ENCODE peak calls at places on chromosome 20, in seven cellular contexts. J is HCT116, N is A549, E is K562, O is endothelial cell of umbilical vein, K is H1, D is GM12878. I is an unnamed sample.
A peak's percentile ranks its signal among the peaks of the same experiment; 100 is the strongest.

GRCh38 chr20:37519508-37520416 is 1.3 kb upstream of the NNAT start:
- DNase-seq in K (peak; percentile 67), O (peak; percentile 41), N (no peak), E (peak; percentile 55), D (no peak), J (no peak), I (peak; percentile 80)

GRCh38 chr20:23459431-23460112 is 6.9 kb upstream of the CST11 start:
- DNase-seq in O (no peak), N (no peak), J (no peak), D (no peak), E (no peak), K (no peak), I (no peak)

GRCh38 chr20:24685736-24686135 is 216.3 kb downstream of the SYNDIG1 start:
- DNase-seq in J (no peak), K (no peak), E (no peak), O (no peak), D (no peak), N (no peak), I (no peak)

GRCh38 chr20:51469578-51470520 is 72.7 kb downstream of the NFATC2 start:
- DNase-seq in J (no peak), O (peak; percentile 80), K (no peak), N (no peak), E (no peak), D (no peak), I (no peak)

GRCh38 chr20:44115181-44115580 is 71.8 kb downstream of the JPH2 start:
- DNase-seq in K (no peak), E (no peak), J (no peak), N (no peak), D (no peak), O (no peak), I (no peak)

GRCh38 chr20:44720994-44721784 is 6.0 kb downstream of the CCN5 start:
- DNase-seq in E (no peak), N (no peak), K (no peak), D (no peak), O (peak; percentile 46), J (peak; percentile 37), I (no peak)

GRCh38 chr20:14890713-14891112 is 553.3 kb upstream of the FLRT3 start:
- DNase-seq in E (no peak), D (no peak), J (no peak), O (no peak), K (no peak), N (no peak), I (no peak)

GRCh38 chr20:47318596-47319516 is 37.6 kb downstream of the ZMYND8 start:
- DNase-seq in J (no peak), D (no peak), E (peak; percentile 56), O (peak; percentile 79), N (peak; percentile 49), K (peak; percentile 77), I (peak; percentile 78)

GRCh38 chr20:56831795-56832194 is 202.7 kb downstream of the TFAP2C start:
- DNase-seq in E (no peak), O (no peak), N (no peak), J (no peak), D (no peak), K (no peak), I (no peak)

GRCh38 chr20:56551571-56551970 is 18.5 kb downstream of the FAM209B start:
- DNase-seq in D (no peak), E (no peak), N (no peak), K (no peak), J (no peak), O (no peak), I (no peak)

GRCh38 chr20:25315418-25316210 is 67.7 kb downstream of the PYGB start:
- DNase-seq in E (no peak), N (no peak), O (no peak), D (no peak), J (no peak), K (no peak), I (no peak)

GRCh38 chr20:45867811-45868176 is 10.4 kb downstream of the ZSWIM3 start:
- DNase-seq in E (no peak), O (peak; percentile 17), N (no peak), D (no peak), J (no peak), K (no peak), I (no peak)

GRCh38 chr20:23606652-23607049 is 934 bp upstream of the CST9 start:
- DNase-seq in E (peak; percentile 68), D (no peak), N (peak; percentile 91), J (peak; percentile 54), O (peak; percentile 67), K (peak; percentile 95), I (peak; percentile 69)

GRCh38 chr20:51800769-51801219 is 1.5 kb downstream of the SALL4 start:
- DNase-seq in D (no peak), J (no peak), N (peak; percentile 28), O (peak; percentile 24), K (no peak), E (no peak), I (no peak)

GRCh38 chr20:12984863-12985262 is 23.9 kb upstream of the SPTLC3 start:
- DNase-seq in O (no peak), E (no peak), N (no peak), D (no peak), K (no peak), J (no peak), I (no peak)

GRCh38 chr20:12978613-12979495 is 29.9 kb upstream of the SPTLC3 start:
- DNase-seq in J (no peak), K (no peak), N (no peak), D (no peak), O (no peak), E (no peak), I (no peak)

GRCh38 chr20:12987261-12987660 is 21.5 kb upstream of the SPTLC3 start:
- DNase-seq in O (no peak), E (no peak), K (no peak), D (no peak), N (no peak), J (no peak), I (no peak)

GRCh38 chr20:12982098-12982497 is 26.7 kb upstream of the SPTLC3 start:
- DNase-seq in D (no peak), E (no peak), N (no peak), J (no peak), K (no peak), O (no peak), I (no peak)

GRCh38 chr20:12984069-12984765 is 24.6 kb upstream of the SPTLC3 start:
- DNase-seq in N (no peak), E (no peak), J (no peak), O (no peak), K (no peak), D (no peak), I (no peak)
- TF ChIP-seq MAX in N (no peak), E (no peak), J (no peak), O (no peak), K (no peak), D (no peak), I (no peak)

GRCh38 chr20:3925113-3925695 is 36.0 kb downstream of the PANK2 start:
- DNase-seq in E (no peak), J (no peak), N (no peak), D (no peak), K (no peak), O (no peak), I (no peak)

GRCh38 chr20:3924304-3925112 is 35.3 kb downstream of the PANK2 start:
- DNase-seq in D (no peak), O (no peak), K (no peak), J (no peak), E (no peak), N (no peak), I (no peak)

GRCh38 chr20:3923818-3924217 is 34.6 kb downstream of the PANK2 start:
- DNase-seq in N (no peak), J (no peak), K (no peak), D (no peak), O (no peak), E (no peak), I (peak; percentile 46)

GRCh38 chr20:3927486-3928291 is 38.5 kb downstream of the PANK2 start:
- DNase-seq in E (no peak), N (no peak), J (no peak), D (no peak), O (no peak), K (peak; percentile 61), I (peak; percentile 85)

GRCh38 chr20:3925899-3926638 is 36.9 kb downstream of the PANK2 start:
- DNase-seq in E (no peak), K (no peak), O (no peak), D (no peak), J (no peak), N (no peak), I (peak; percentile 59)
- TF ChIP-seq POLR2A in E (peak; percentile 56), K (no peak), O (no peak), D (peak; percentile 73), J (no peak), N (no peak), I (no peak)

GRCh38 chr20:50133474-50134217 is 19.9 kb downstream of the PEDS1 start:
- DNase-seq in E (no peak), K (no peak), O (no peak), N (no peak), J (no peak), D (no peak), I (no peak)
- TF ChIP-seq CTCF in E (peak; percentile 10), K (no peak), O (peak; percentile 25), N (no peak), J (peak; percentile 42), D (peak; percentile 23), I (no peak)

GRCh38 chr20:33276303-33277113 is 6.5 kb upstream of the BPIFB1 start:
- DNase-seq in J (no peak), E (no peak), K (no peak), N (no peak), O (no peak), D (no peak), I (no peak)

GRCh38 chr20:33275871-33276270 is 7.1 kb upstream of the BPIFB1 start:
- DNase-seq in O (no peak), N (no peak), J (no peak), E (no peak), D (no peak), K (no peak), I (no peak)

GRCh38 chr20:33278700-33279099 is 4.3 kb upstream of the BPIFB1 start:
- DNase-seq in E (no peak), D (no peak), O (no peak), N (no peak), J (no peak), K (no peak), I (no peak)

GRCh38 chr20:33279261-33279910 is 3.6 kb upstream of the BPIFB1 start:
- DNase-seq in O (no peak), K (no peak), J (no peak), D (no peak), E (no peak), N (no peak), I (no peak)

DNA sequence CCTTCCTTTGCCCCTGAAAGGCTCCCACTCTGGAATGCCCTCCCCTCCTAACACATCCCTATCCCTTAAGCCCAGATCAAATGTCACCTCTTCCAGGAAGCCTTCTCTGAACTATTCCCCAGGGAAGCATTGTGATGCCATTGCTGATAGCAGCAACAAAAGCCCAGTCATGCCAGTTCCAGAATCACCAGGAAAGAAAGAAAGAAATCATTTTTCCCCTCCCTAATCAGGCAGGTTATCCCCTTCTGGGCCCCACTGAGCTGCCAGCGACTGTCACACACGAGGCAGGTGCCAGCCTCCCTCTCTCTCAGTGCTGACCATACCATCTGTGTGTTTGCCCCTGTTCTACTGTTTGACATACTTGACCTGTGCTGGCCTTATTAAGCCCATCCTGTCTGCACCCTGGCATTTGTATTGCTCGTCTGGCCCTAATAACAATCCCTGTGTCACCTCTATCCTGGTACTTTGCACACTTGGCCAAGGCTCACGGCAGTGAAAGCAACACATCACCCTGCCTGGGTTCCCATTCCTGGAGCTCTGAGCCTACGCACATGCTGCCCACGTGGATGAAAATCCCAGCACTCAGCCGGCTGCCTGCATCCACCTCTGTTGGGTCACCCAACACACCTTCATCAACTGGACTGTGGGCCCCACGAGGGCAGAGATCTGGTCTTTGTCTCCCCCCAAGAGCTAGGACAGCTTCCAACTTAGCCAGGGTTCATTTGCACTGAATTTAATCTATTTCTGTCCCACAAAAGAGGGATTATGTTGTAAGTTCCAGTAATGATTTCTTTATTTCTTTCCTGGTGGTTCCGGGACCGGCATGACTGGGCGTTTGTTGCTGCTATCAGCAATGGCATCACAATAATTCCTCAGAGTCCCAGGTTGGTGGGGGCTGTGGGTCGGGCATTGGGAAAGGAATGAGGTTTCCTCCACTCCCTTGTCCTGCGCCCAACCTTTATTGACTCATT is 5.3 kb upstream of the BPIFB1 start:
- DNase-seq in J (no peak), D (no peak), N (no peak), O (no peak), E (no peak), K (no peak), I (no peak)
- TF ChIP-seq MAX in J (no peak), D (no peak), N (no peak), O (no peak), E (no peak), K (no peak), I (no peak)